ENCODE peak calls at places on chromosomes 2 and 18, in ten cellular contexts. One of them, this sample, is unnamed.

GRCh38 chr2:46009772-46010171 is 287.4 kb upstream of the EPAS1 start:
- DNase-seq in HepG2: no peak
- DNase-seq in spleen: no peak
- DNase-seq in esophagus squamous epithelium: no peak
- DNase-seq in gastrocnemius medialis: no peak
- DNase-seq in A549: no peak
- DNase-seq in transverse colon: no peak
- DNase-seq in IMR-90: peak
- DNase-seq in erythroblast: no peak
- DNase-seq in upper lobe of left lung: no peak
- DNase-seq in this sample: no peak

GRCh38 chr2:133718688-133719201 is 150.5 kb upstream of the NCKAP5 start:
- DNase-seq in spleen: no peak
- DNase-seq in upper lobe of left lung: no peak
- DNase-seq in HepG2: no peak
- DNase-seq in transverse colon: no peak
- DNase-seq in esophagus squamous epithelium: no peak
- DNase-seq in IMR-90: peak
- DNase-seq in A549: no peak
- DNase-seq in gastrocnemius medialis: no peak
- DNase-seq in erythroblast: no peak
- DNase-seq in this sample: peak

GRCh38 chr2:134235771-134236170 is 18.1 kb upstream of the MGAT5 start:
- DNase-seq in erythroblast: no peak
- DNase-seq in transverse colon: no peak
- DNase-seq in esophagus squamous epithelium: no peak
- DNase-seq in upper lobe of left lung: no peak
- DNase-seq in IMR-90: peak
- DNase-seq in spleen: no peak
- DNase-seq in gastrocnemius medialis: no peak
- DNase-seq in A549: no peak
- DNase-seq in HepG2: no peak
- DNase-seq in this sample: no peak

GRCh38 chr2:205780645-205781044 is 98.3 kb downstream of the NRP2 start:
- DNase-seq in gastrocnemius medialis: no peak
- DNase-seq in spleen: no peak
- DNase-seq in erythroblast: no peak
- DNase-seq in transverse colon: no peak
- DNase-seq in A549: no peak
- DNase-seq in esophagus squamous epithelium: no peak
- DNase-seq in HepG2: no peak
- DNase-seq in IMR-90: no peak
- DNase-seq in upper lobe of left lung: no peak
- DNase-seq in this sample: no peak

GRCh38 chr2:105989070-105989469 is 205.0 kb downstream of the UXS1 start:
- DNase-seq in A549: no peak
- DNase-seq in erythroblast: no peak
- DNase-seq in transverse colon: no peak
- DNase-seq in upper lobe of left lung: no peak
- DNase-seq in IMR-90: no peak
- DNase-seq in HepG2: no peak
- DNase-seq in spleen: no peak
- DNase-seq in gastrocnemius medialis: no peak
- DNase-seq in esophagus squamous epithelium: no peak
- DNase-seq in this sample: no peak

GRCh38 chr2:168378960-168379669 is 77.0 kb upstream of the CERS6 start:
- DNase-seq in esophagus squamous epithelium: no peak
- DNase-seq in IMR-90: no peak
- DNase-seq in erythroblast: no peak
- DNase-seq in spleen: no peak
- DNase-seq in upper lobe of left lung: no peak
- DNase-seq in A549: no peak
- DNase-seq in gastrocnemius medialis: no peak
- DNase-seq in transverse colon: no peak
- DNase-seq in HepG2: no peak
- DNase-seq in this sample: no peak

GRCh38 chr2:202113571-202114142 is 40.6 kb downstream of the KIAA2012 start:
- DNase-seq in erythroblast: no peak
- DNase-seq in IMR-90: peak
- DNase-seq in transverse colon: no peak
- DNase-seq in HepG2: peak
- DNase-seq in upper lobe of left lung: no peak
- DNase-seq in gastrocnemius medialis: no peak
- DNase-seq in esophagus squamous epithelium: no peak
- DNase-seq in A549: no peak
- DNase-seq in spleen: no peak
- DNase-seq in this sample: no peak

GRCh38 chr2:118251427-118251826 is 163.2 kb downstream of the INSIG2 start:
- DNase-seq in esophagus squamous epithelium: no peak
- DNase-seq in transverse colon: no peak
- DNase-seq in IMR-90: no peak
- DNase-seq in HepG2: no peak
- DNase-seq in upper lobe of left lung: no peak
- DNase-seq in A549: no peak
- DNase-seq in erythroblast: no peak
- DNase-seq in spleen: no peak
- DNase-seq in gastrocnemius medialis: no peak
- DNase-seq in this sample: no peak

GRCh38 chr2:30276455-30276911 is 45.1 kb downstream of the LBH start:
- DNase-seq in gastrocnemius medialis: no peak
- DNase-seq in esophagus squamous epithelium: no peak
- DNase-seq in IMR-90: no peak
- DNase-seq in transverse colon: peak
- DNase-seq in A549: no peak
- DNase-seq in erythroblast: no peak
- DNase-seq in upper lobe of left lung: no peak
- DNase-seq in spleen: no peak
- DNase-seq in HepG2: no peak
- DNase-seq in this sample: no peak

GRCh38 chr2:43559391-43560230 is 36.2 kb downstream of the THADA start:
- DNase-seq in IMR-90: no peak
- DNase-seq in esophagus squamous epithelium: no peak
- DNase-seq in erythroblast: no peak
- DNase-seq in upper lobe of left lung: no peak
- DNase-seq in gastrocnemius medialis: no peak
- DNase-seq in transverse colon: no peak
- DNase-seq in HepG2: no peak
- DNase-seq in spleen: no peak
- DNase-seq in A549: no peak
- DNase-seq in this sample: no peak

GRCh38 chr2:20050712-20051517 is 513 bp downstream of the LAPTM4A start:
- DNase-seq in transverse colon: peak
- DNase-seq in spleen: peak
- DNase-seq in A549: peak
- DNase-seq in esophagus squamous epithelium: no peak
- DNase-seq in HepG2: peak
- DNase-seq in erythroblast: peak
- DNase-seq in upper lobe of left lung: peak
- DNase-seq in gastrocnemius medialis: peak
- DNase-seq in IMR-90: peak
- DNase-seq in this sample: peak

GRCh38 chr2:37560863-37561614 is 110.4 kb downstream of the CDC42EP3 start:
- DNase-seq in upper lobe of left lung: no peak
- DNase-seq in IMR-90: no peak
- DNase-seq in gastrocnemius medialis: no peak
- DNase-seq in HepG2: no peak
- DNase-seq in A549: no peak
- DNase-seq in erythroblast: no peak
- DNase-seq in transverse colon: no peak
- DNase-seq in spleen: no peak
- DNase-seq in esophagus squamous epithelium: no peak
- DNase-seq in this sample: no peak
- TF ChIP-seq POLR2A in upper lobe of left lung: no peak
- TF ChIP-seq POLR2A in IMR-90: no peak
- TF ChIP-seq POLR2A in gastrocnemius medialis: no peak
- TF ChIP-seq POLR2A in HepG2: no peak
- TF ChIP-seq POLR2A in A549: no peak
- TF ChIP-seq POLR2A in erythroblast: no peak
- TF ChIP-seq POLR2A in transverse colon: no peak
- TF ChIP-seq POLR2A in spleen: no peak
- TF ChIP-seq POLR2A in esophagus squamous epithelium: no peak
- TF ChIP-seq POLR2A in this sample: no peak

GRCh38 chr18:57286949-57287348 is 65.4 kb upstream of the ST8SIA3 start:
- DNase-seq in gastrocnemius medialis: no peak
- DNase-seq in IMR-90: no peak
- DNase-seq in erythroblast: no peak
- DNase-seq in esophagus squamous epithelium: no peak
- DNase-seq in transverse colon: no peak
- DNase-seq in upper lobe of left lung: no peak
- DNase-seq in spleen: no peak
- DNase-seq in A549: no peak
- DNase-seq in HepG2: no peak
- DNase-seq in this sample: no peak
- TF ChIP-seq POLR2A in gastrocnemius medialis: no peak
- TF ChIP-seq POLR2A in IMR-90: no peak
- TF ChIP-seq POLR2A in erythroblast: no peak
- TF ChIP-seq POLR2A in esophagus squamous epithelium: no peak
- TF ChIP-seq POLR2A in transverse colon: no peak
- TF ChIP-seq POLR2A in upper lobe of left lung: no peak
- TF ChIP-seq POLR2A in spleen: no peak
- TF ChIP-seq POLR2A in A549: no peak
- TF ChIP-seq POLR2A in HepG2: no peak
- TF ChIP-seq POLR2A in this sample: no peak

GRCh38 chr2:115118306-115118705 is 675.9 kb downstream of the DPP10 start:
- DNase-seq in transverse colon: no peak
- DNase-seq in A549: no peak
- DNase-seq in spleen: no peak
- DNase-seq in gastrocnemius medialis: no peak
- DNase-seq in IMR-90: no peak
- DNase-seq in HepG2: no peak
- DNase-seq in esophagus squamous epithelium: no peak
- DNase-seq in erythroblast: no peak
- DNase-seq in upper lobe of left lung: no peak
- DNase-seq in this sample: no peak
- TF ChIP-seq POLR2A in transverse colon: no peak
- TF ChIP-seq POLR2A in A549: no peak
- TF ChIP-seq POLR2A in spleen: no peak
- TF ChIP-seq POLR2A in gastrocnemius medialis: no peak
- TF ChIP-seq POLR2A in IMR-90: no peak
- TF ChIP-seq POLR2A in HepG2: no peak
- TF ChIP-seq POLR2A in esophagus squamous epithelium: no peak
- TF ChIP-seq POLR2A in erythroblast: no peak
- TF ChIP-seq POLR2A in upper lobe of left lung: no peak
- TF ChIP-seq POLR2A in this sample: no peak

GRCh38 chr18:3217930-3218647 is 1.7 kb downstream of the MYOM1 start:
- DNase-seq in IMR-90: no peak
- DNase-seq in upper lobe of left lung: peak
- DNase-seq in transverse colon: peak
- DNase-seq in A549: peak
- DNase-seq in gastrocnemius medialis: no peak
- DNase-seq in spleen: no peak
- DNase-seq in HepG2: peak
- DNase-seq in erythroblast: no peak
- DNase-seq in esophagus squamous epithelium: no peak
- DNase-seq in this sample: no peak
- TF ChIP-seq POLR2A in IMR-90: no peak
- TF ChIP-seq POLR2A in upper lobe of left lung: no peak
- TF ChIP-seq POLR2A in transverse colon: peak
- TF ChIP-seq POLR2A in A549: no peak
- TF ChIP-seq POLR2A in gastrocnemius medialis: peak
- TF ChIP-seq POLR2A in spleen: no peak
- TF ChIP-seq POLR2A in HepG2: no peak
- TF ChIP-seq POLR2A in erythroblast: no peak
- TF ChIP-seq POLR2A in esophagus squamous epithelium: no peak
- TF ChIP-seq POLR2A in this sample: no peak

GRCh38 chr2:227325056-227325823 is at the start of gene MFF:
- DNase-seq in esophagus squamous epithelium: peak
- DNase-seq in gastrocnemius medialis: peak
- DNase-seq in transverse colon: peak
- DNase-seq in spleen: peak
- DNase-seq in HepG2: peak
- DNase-seq in upper lobe of left lung: peak
- DNase-seq in erythroblast: peak
- DNase-seq in A549: peak
- DNase-seq in IMR-90: peak
- DNase-seq in this sample: peak
- TF ChIP-seq POLR2A in esophagus squamous epithelium: peak
- TF ChIP-seq POLR2A in gastrocnemius medialis: peak
- TF ChIP-seq POLR2A in transverse colon: peak
- TF ChIP-seq POLR2A in spleen: peak
- TF ChIP-seq POLR2A in HepG2: peak
- TF ChIP-seq POLR2A in upper lobe of left lung: peak
- TF ChIP-seq POLR2A in erythroblast: peak
- TF ChIP-seq POLR2A in A549: peak
- TF ChIP-seq POLR2A in IMR-90: peak
- TF ChIP-seq POLR2A in this sample: peak

GRCh38 chr2:113217455-113218282 is 43.9 kb downstream of the PSD4 start:
- DNase-seq in spleen: no peak
- DNase-seq in IMR-90: no peak
- DNase-seq in erythroblast: no peak
- DNase-seq in gastrocnemius medialis: no peak
- DNase-seq in A549: no peak
- DNase-seq in upper lobe of left lung: no peak
- DNase-seq in esophagus squamous epithelium: no peak
- DNase-seq in HepG2: peak
- DNase-seq in transverse colon: no peak
- DNase-seq in this sample: no peak

GRCh38 chr2:113219525-113219888 is 45.7 kb downstream of the PSD4 start:
- DNase-seq in upper lobe of left lung: no peak
- DNase-seq in spleen: no peak
- DNase-seq in HepG2: peak
- DNase-seq in erythroblast: no peak
- DNase-seq in transverse colon: no peak
- DNase-seq in gastrocnemius medialis: no peak
- DNase-seq in A549: no peak
- DNase-seq in IMR-90: no peak
- DNase-seq in esophagus squamous epithelium: no peak
- DNase-seq in this sample: no peak

GRCh38 chr2:113218283-113219091 is 44.7 kb downstream of the PSD4 start:
- DNase-seq in A549: peak
- DNase-seq in spleen: no peak
- DNase-seq in IMR-90: no peak
- DNase-seq in HepG2: peak
- DNase-seq in upper lobe of left lung: peak
- DNase-seq in erythroblast: no peak
- DNase-seq in esophagus squamous epithelium: no peak
- DNase-seq in transverse colon: peak
- DNase-seq in gastrocnemius medialis: no peak
- DNase-seq in this sample: no peak

GRCh38 chr2:113219889-113220641 is 46.3 kb downstream of the PSD4 start:
- DNase-seq in gastrocnemius medialis: no peak
- DNase-seq in erythroblast: peak
- DNase-seq in esophagus squamous epithelium: no peak
- DNase-seq in spleen: no peak
- DNase-seq in upper lobe of left lung: peak
- DNase-seq in HepG2: peak
- DNase-seq in IMR-90: peak
- DNase-seq in A549: peak
- DNase-seq in transverse colon: peak
- DNase-seq in this sample: peak

GRCh38 chr2:113219092-113219441 is 45.3 kb downstream of the PSD4 start:
- DNase-seq in esophagus squamous epithelium: no peak
- DNase-seq in erythroblast: no peak
- DNase-seq in HepG2: no peak
- DNase-seq in A549: no peak
- DNase-seq in gastrocnemius medialis: no peak
- DNase-seq in transverse colon: no peak
- DNase-seq in IMR-90: no peak
- DNase-seq in spleen: no peak
- DNase-seq in upper lobe of left lung: no peak
- DNase-seq in this sample: no peak
- TF ChIP-seq POLR2A in esophagus squamous epithelium: no peak
- TF ChIP-seq POLR2A in erythroblast: no peak
- TF ChIP-seq POLR2A in HepG2: no peak
- TF ChIP-seq POLR2A in A549: no peak
- TF ChIP-seq POLR2A in gastrocnemius medialis: no peak
- TF ChIP-seq POLR2A in transverse colon: no peak
- TF ChIP-seq POLR2A in IMR-90: no peak
- TF ChIP-seq POLR2A in spleen: no peak
- TF ChIP-seq POLR2A in upper lobe of left lung: no peak
- TF ChIP-seq POLR2A in this sample: no peak